ENCODE peak calls at places on chromosomes 6 and 20, in six cellular contexts. T, C, B, I, X and A are unnamed samples.

GRCh38 chr6:108697646-108698161 is 137.0 kb downstream of the FOXO3 start:
- DNase-seq in I (peak; percentile 65), X (no peak), C (no peak), T (no peak), B (no peak), A (no peak)

GRCh38 chr6:52877168-52877567 is 32.3 kb downstream of the GSTA3 start:
- DNase-seq in X (no peak), I (no peak), T (peak; percentile 26), C (peak; percentile 97), B (no peak), A (peak; percentile 90)

GRCh38 chr6:116370328-116370716 is 425 bp upstream of the DSE start:
- DNase-seq in T (no peak), C (no peak), X (peak; percentile 80), B (no peak), I (no peak), A (no peak)

GRCh38 chr6:129575378-129576118 is 134.4 kb downstream of the ARHGAP18 start:
- DNase-seq in T (peak; percentile 42), X (peak; percentile 21), I (no peak), B (no peak), C (peak; percentile 66), A (peak; percentile 74)

GRCh38 chr6:138188278-138188923 is 26.7 kb downstream of the ARFGEF3 start:
- DNase-seq in I (no peak), C (no peak), X (no peak), B (no peak), T (no peak), A (no peak)

GRCh38 chr6:45422541-45423110 is 44.9 kb upstream of the SUPT3H start:
- DNase-seq in X (no peak), I (no peak), C (peak; percentile 72), B (peak; percentile 61), T (no peak), A (no peak)

GRCh38 chr6:100427452-100427851 is 37.3 kb downstream of the SIM1 start:
- DNase-seq in I (no peak), T (no peak), C (no peak), X (no peak), B (no peak), A (no peak)

GRCh38 chr20:1075564-1075963 is 42.8 kb upstream of the PSMF1 start:
- DNase-seq in C (no peak), T (no peak), B (no peak), I (no peak), X (no peak), A (no peak)

GRCh38 chr20:64041040-64041780 is 5.2 kb downstream of the C20orf204 start:
- DNase-seq in B (no peak), C (no peak), T (no peak), X (no peak), I (no peak), A (no peak)

GRCh38 chr6:28107506-28107905 is 16.9 kb upstream of the ZSCAN16 start:
- DNase-seq in B (no peak), I (no peak), X (no peak), C (no peak), T (no peak), A (no peak)

GRCh38 chr6:113147544-113147943 is 709.6 kb upstream of the MARCKS start:
- DNase-seq in C (peak; percentile 67), B (no peak), X (no peak), I (no peak), T (peak; percentile 56), A (peak; percentile 29)

GRCh38 chr20:37711987-37712961 is 18.4 kb downstream of the CTNNBL1 start:
- DNase-seq in I (no peak), B (no peak), C (no peak), X (no peak), T (no peak), A (no peak)

GRCh38 chr6:140380371-140381218 is 1006.1 kb upstream of the CITED2 start:
- DNase-seq in T (no peak), X (no peak), I (no peak), C (peak; percentile 37), B (no peak), A (peak; percentile 48)

GRCh38 chr6:45196121-45196520 is 132.0 kb upstream of the RUNX2 start:
- DNase-seq in X (no peak), B (no peak), T (no peak), I (no peak), C (no peak), A (no peak)

GRCh38 chr20:2174067-2174466 is 72.4 kb downstream of the STK35 start:
- DNase-seq in B (no peak), I (no peak), T (no peak), X (no peak), C (no peak), A (no peak)

GRCh38 chr6:25014806-25015560 is 79.2 kb upstream of the RIPOR2 start:
- DNase-seq in X (peak; percentile 59), I (peak; percentile 70), T (peak; percentile 50), C (peak; percentile 80), B (no peak), A (peak; percentile 88)

GRCh38 chr20:51639206-51639832 is 96.8 kb upstream of the NFATC2 start:
- DNase-seq in C (peak; percentile 52), X (peak; percentile 40), I (peak; percentile 76), T (no peak), B (peak; percentile 67), A (peak; percentile 73)

GRCh38 chr6:10210052-10210451 is 204.8 kb downstream of the TFAP2A start:
- DNase-seq in I (peak; percentile 33), C (peak; percentile 28), T (peak; percentile 36), X (no peak), B (no peak), A (peak; percentile 0)

GRCh38 chr6:106089981-106090380 is 3.8 kb downstream of the PRDM1 start:
- DNase-seq in I (no peak), C (peak; percentile 54), B (no peak), X (no peak), T (no peak), A (peak; percentile 72)

GRCh38 chr20:4134355-4134834 is 119.0 kb upstream of the RNF24 start:
- DNase-seq in T (no peak), B (no peak), I (no peak), X (no peak), C (no peak), A (no peak)

GRCh38 chr6:1188199-1188598 is 123.7 kb upstream of the FOXQ1 start:
- DNase-seq in I (no peak), T (no peak), C (no peak), B (no peak), X (peak; percentile 52), A (no peak)

GRCh38 chr6:47308223-47308567 is 1.5 kb downstream of the TNFRSF21 start:
- DNase-seq in X (no peak), B (no peak), T (no peak), I (no peak), C (no peak), A (no peak)

GRCh38 chr20:39132511-39132910 is 170.4 kb downstream of the DHX35 start:
- DNase-seq in X (no peak), I (no peak), C (no peak), B (no peak), T (no peak), A (no peak)

GRCh38 chr20:44271915-44272663 is 25.0 kb downstream of the GDAP1L1 start:
- DNase-seq in I (no peak), T (no peak), B (no peak), X (no peak), C (no peak), A (no peak)

GRCh38 chr20:46642265-46642942 is 8.9 kb downstream of the SLC13A3 start:
- DNase-seq in C (no peak), I (no peak), X (no peak), T (no peak), B (no peak), A (no peak)

GRCh38 chr6:139117734-139118133 is 17.1 kb upstream of the HECA start:
- DNase-seq in I (no peak), T (no peak), C (no peak), X (no peak), B (no peak), A (no peak)

GRCh38 chr6:162344301-162344700 is 383.3 kb downstream of the PRKN start:
- DNase-seq in I (no peak), X (no peak), B (no peak), C (no peak), T (no peak), A (peak; percentile 86)

GRCh38 chr6:105794263-105794662 is 291.9 kb upstream of the PRDM1 start:
- DNase-seq in I (peak; percentile 80), T (no peak), X (peak; percentile 72), B (peak; percentile 78), C (no peak), A (no peak)

DNA sequence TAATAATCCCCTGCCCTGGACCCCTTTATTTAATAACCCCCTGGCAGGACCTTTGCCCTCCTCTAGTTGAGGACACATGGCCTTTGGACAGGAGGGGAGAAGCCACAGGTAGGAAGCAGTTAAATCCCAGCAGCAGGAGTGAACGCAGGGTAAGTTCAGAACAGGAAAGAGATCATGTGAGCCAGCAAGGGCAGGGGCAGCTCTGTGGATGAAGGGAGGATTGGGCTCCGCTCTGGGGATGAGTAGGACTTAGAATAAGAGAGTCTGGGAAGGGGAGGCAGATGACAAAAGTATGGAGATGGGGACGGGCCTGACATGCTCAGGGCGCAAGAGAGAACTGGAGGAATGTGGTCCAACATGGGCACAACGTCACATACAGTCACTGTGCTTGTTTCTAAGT is 89.0 kb downstream of the NDUFAF5 start:
- DNase-seq in C (no peak), I (no peak), X (no peak), B (no peak), T (no peak), A (no peak)
- H3K4me3 ChIP-seq in C (no peak overlapping the region), I (no peak overlapping the region), X (no peak overlapping the region), B (no peak overlapping the region), T (no peak overlapping the region), A (no peak overlapping the region)

DNA sequence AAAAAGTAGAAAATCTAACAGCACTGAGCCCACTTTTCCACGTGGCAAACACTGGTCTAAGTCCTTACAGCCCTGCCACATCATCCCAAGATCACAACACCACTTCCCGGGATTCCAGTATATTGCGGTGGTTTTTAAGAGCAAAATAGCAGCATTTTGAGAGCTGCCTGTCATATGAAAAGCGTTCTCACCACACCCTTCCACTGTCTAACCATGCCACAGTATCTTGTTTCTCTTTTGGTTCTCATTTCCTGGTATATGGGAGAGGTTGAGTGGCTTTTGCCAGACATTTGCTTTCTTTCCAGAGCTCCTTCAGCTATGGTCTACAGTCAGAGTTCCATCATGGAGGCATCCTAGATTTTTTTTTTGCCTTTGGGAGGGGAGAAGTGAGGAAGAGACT is 243.0 kb downstream of the TSHZ2 start:
- DNase-seq in C (no peak), I (no peak), B (no peak), T (no peak), X (no peak), A (no peak)
- TF ChIP-seq CTCF in C (no peak), I (no peak), B (no peak), T (no peak), X (no peak), A (no peak)

DNA sequence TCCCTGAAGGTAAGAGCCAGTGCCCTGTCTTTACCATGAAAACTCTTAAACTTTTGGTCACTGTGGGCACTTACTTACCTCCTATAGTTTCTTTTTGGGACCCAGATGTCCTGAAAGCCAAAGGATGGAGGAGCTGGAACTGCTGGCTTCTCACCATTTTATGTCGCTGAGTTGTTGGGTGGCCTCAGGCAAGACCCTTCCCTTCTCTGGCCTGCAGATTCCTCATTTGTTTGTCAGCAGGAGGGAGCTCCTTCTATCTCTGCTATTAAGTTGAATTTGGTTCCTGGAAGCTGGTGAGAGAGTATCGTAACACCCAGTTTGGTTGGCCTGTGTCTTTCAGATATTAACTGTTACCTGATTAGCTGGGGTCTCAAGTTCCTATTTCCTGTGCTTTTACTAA is 68.2 kb upstream of the MYL9 start:
- DNase-seq in C (no peak), I (no peak), T (no peak), B (no peak), X (no peak), A (no peak)
- H3K4me3 ChIP-seq in C (no peak overlapping the region), I (peak overlapping the region; percentile 37), T (no peak overlapping the region), B (no peak overlapping the region), X (no peak overlapping the region), A (no peak overlapping the region)

GRCh38 chr6:165777680-165778079 is 114.6 kb upstream of the PDE10A start:
- DNase-seq in I (no peak), B (no peak), T (no peak), C (no peak), X (no peak), A (no peak)
- TF ChIP-seq CTCF in I (no peak), B (no peak), T (no peak), C (no peak), X (no peak), A (peak; percentile 1)